ENCODE peak calls at places on chromosomes 11 and 22, in ten cellular contexts. G is pancreas, J is OCI-LY7, E is upper lobe of right lung, T is tibial artery, N is PC-3, O is mammary epithelial cell, L is SK-N-SH, H is A549, K is kidney. D is an unnamed sample. For H3K4me1, the result is how much of the 10 kb centered on the place peaks cover.

GRCh38 chr11:120537996-120538395 is 26.4 kb downstream of the GRIK4 start:
- DNase-seq in T (no peak), J (no peak), L (no peak), N (no peak), K (no peak), E (no peak), O (no peak), G (no peak), H (no peak), D (no peak)

GRCh38 chr11:43419460-43419859 is 60.7 kb downstream of the TTC17 start:
- DNase-seq in K (no peak), L (peak), E (no peak), G (no peak), T (no peak), H (peak), O (peak), N (peak), J (peak), D (no peak)

GRCh38 chr11:111417011-111417765 is 38.1 kb upstream of the POU2AF1 start:
- DNase-seq in N (no peak), L (no peak), H (no peak), O (no peak), E (no peak), K (no peak), T (no peak), G (no peak), J (peak), D (no peak)

GRCh38 chr11:86120807-86121206 is 51.9 kb upstream of the PICALM start:
- DNase-seq in H (no peak), T (no peak), G (no peak), E (no peak), O (no peak), J (no peak), L (no peak), N (no peak), K (no peak), D (no peak)

GRCh38 chr11:26442131-26442530 is 110.2 kb downstream of the ANO3 start:
- DNase-seq in K (no peak), N (peak), E (no peak), L (no peak), H (peak), T (no peak), O (no peak), J (no peak), G (no peak), D (no peak)

GRCh38 chr11:66885469-66886316 is 28.8 kb downstream of the LRFN4 start:
- DNase-seq in J (no peak), T (no peak), E (no peak), L (peak), K (peak), G (no peak), O (no peak), N (no peak), H (peak), D (no peak)

GRCh38 chr11:43557553-43558031 is 122.9 kb upstream of the HSD17B12 start:
- DNase-seq in L (no peak), G (no peak), T (no peak), O (no peak), N (peak), K (no peak), H (no peak), E (no peak), J (no peak), D (no peak)

GRCh38 chr11:112972399-112973115 is 11.3 kb downstream of the NCAM1 start:
- DNase-seq in L (no peak), N (no peak), K (no peak), H (no peak), J (no peak), E (no peak), T (no peak), G (no peak), O (peak), D (no peak)

GRCh38 chr11:8338138-8338537 is 74.5 kb upstream of the LMO1 start:
- DNase-seq in N (peak), H (peak), L (peak), G (peak), E (peak), J (peak), T (no peak), K (no peak), O (no peak), D (no peak)

GRCh38 chr11:6667733-6668374 is 12.2 kb upstream of the DCHS1 start:
- DNase-seq in L (no peak), E (no peak), J (peak), H (peak), G (no peak), O (peak), K (no peak), N (peak), T (no peak), D (no peak)

GRCh38 chr11:71265559-71266092 is 13.2 kb upstream of the SHANK2 start:
- DNase-seq in K (peak), E (peak), O (no peak), T (no peak), G (no peak), L (no peak), N (no peak), H (no peak), J (no peak), D (peak)

GRCh38 chr11:117931971-117932370 is 2.8 kb upstream of the TMPRSS13 start:
- DNase-seq in G (no peak), H (no peak), K (peak), L (no peak), T (peak), N (no peak), E (no peak), O (no peak), J (no peak), D (peak)

GRCh38 chr22:50059185-50059880 is 1.2 kb upstream of the TTLL8 start:
- DNase-seq in E (no peak), T (no peak), H (peak), O (no peak), K (peak), J (peak), N (no peak), G (no peak), L (peak), D (no peak)

GRCh38 chr11:130211781-130212401 is 52.3 kb downstream of the ST14 start:
- DNase-seq in J (no peak), H (no peak), G (no peak), N (no peak), T (peak), L (no peak), K (peak), O (no peak), E (peak), D (peak)

GRCh38 chr22:30610299-30610698 is 3.3 kb downstream of the TCN2 start:
- DNase-seq in G (no peak), J (no peak), L (no peak), H (no peak), K (no peak), N (no peak), O (no peak), E (peak), T (peak), D (no peak)

GRCh38 chr11:61814242-61814957 is 2.4 kb downstream of the FADS1 start:
- DNase-seq in J (no peak), K (no peak), N (peak), G (no peak), T (peak), L (peak), E (no peak), O (peak), H (peak), D (no peak)

GRCh38 chr11:19347911-19348310 is 107.2 kb upstream of the E2F8 start:
- DNase-seq in G (no peak), J (no peak), L (no peak), N (no peak), T (no peak), O (no peak), H (no peak), E (no peak), K (no peak), D (no peak)

GRCh38 chr11:6480299-6480914 is 724 bp downstream of the ARFIP2 start:
- DNase-seq in T (no peak), K (no peak), G (no peak), O (no peak), L (no peak), E (no peak), N (no peak), J (no peak), H (no peak), D (no peak)

GRCh38 chr11:34655335-34656008 is 34.6 kb downstream of the EHF start:
- DNase-seq in J (no peak), N (peak), K (no peak), G (no peak), O (peak), T (no peak), H (peak), L (no peak), E (no peak), D (no peak)

GRCh38 chr11:67020949-67021348 is 2.0 kb upstream of the SYT12 start:
- DNase-seq in L (no peak), O (no peak), T (no peak), J (no peak), K (no peak), N (no peak), H (no peak), E (no peak), G (no peak), D (no peak)

GRCh38 chr11:64745219-64745522 is 1.2 kb upstream of the RASGRP2 start:
- DNase-seq in H (no peak), T (peak), N (no peak), L (peak), K (peak), E (peak), O (no peak), G (no peak), J (peak), D (peak)

GRCh38 chr22:31093956-31094622 is 13.0 kb downstream of the SMTN start:
- DNase-seq in G (peak), T (peak), K (no peak), E (no peak), N (no peak), H (no peak), L (peak), J (no peak), O (no peak), D (no peak)

GRCh38 chr11:134003792-134004405 is 47.1 kb upstream of the IGSF9B start:
- DNase-seq in G (no peak), T (no peak), O (no peak), H (no peak), L (no peak), E (no peak), N (no peak), K (no peak), J (no peak), D (no peak)

GRCh38 chr11:86151188-86152005 is 82.5 kb upstream of the PICALM start:
- DNase-seq in E (no peak), J (no peak), G (no peak), N (peak), H (no peak), L (no peak), K (peak), O (no peak), T (peak), D (no peak)

GRCh38 chr22:40036591-40037225 is 42.0 kb downstream of the FAM83F start:
- DNase-seq in O (no peak), J (peak), N (peak), G (peak), E (peak), L (peak), T (no peak), H (peak), K (no peak), D (peak)

GRCh38 chr11:124899376-124900145 is 1.9 kb upstream of the ROBO4 start:
- DNase-seq in N (peak), T (peak), L (peak), G (no peak), E (no peak), K (no peak), J (no peak), H (no peak), O (peak), D (no peak)
- TF ChIP-seq CTCF in N (peak), T (no peak), L (peak), G (no peak), E (no peak), K (no peak), J (no peak), H (no peak), O (peak), D (no peak)

GRCh38 chr11:45660717-45661416 is 4.6 kb downstream of the CHST1 start:
- DNase-seq in T (no peak), H (no peak), E (peak), O (no peak), N (no peak), G (no peak), K (no peak), L (no peak), J (no peak), D (no peak)

GRCh38 chr11:45659031-45659817 is 6.2 kb downstream of the CHST1 start:
- DNase-seq in O (no peak), K (no peak), H (no peak), J (no peak), N (no peak), T (no peak), G (no peak), E (peak), L (no peak), D (no peak)

GRCh38 chr11:45659818-45660160 is 5.6 kb downstream of the CHST1 start:
- DNase-seq in L (peak), T (peak), N (no peak), G (no peak), H (no peak), O (no peak), J (no peak), E (peak), K (no peak), D (no peak)

GRCh38 chr11:45657496-45658260 is 7.7 kb downstream of the CHST1 start:
- DNase-seq in N (no peak), K (no peak), O (no peak), G (no peak), H (no peak), E (peak), T (no peak), L (no peak), J (no peak), D (peak)

GRCh38 chr11:45658292-45658991 is 7.0 kb downstream of the CHST1 start:
- DNase-seq in K (peak), O (peak), E (peak), T (peak), G (no peak), N (no peak), H (no peak), L (no peak), J (no peak), D (no peak)
- H3K27ac ChIP-seq in K (no peak), O (no peak), E (peak), T (peak), G (no peak), N (no peak), H (no peak), L (no peak), J (no peak), D (no peak)

GRCh38 chr11:65864758-65865471 is 4.7 kb downstream of the MUS81 start:
- DNase-seq in J (no peak), E (peak), G (no peak), O (no peak), H (no peak), N (no peak), L (no peak), T (no peak), K (peak), D (no peak)
- H3K4me1 ChIP-seq in J (under half), E (under half), G (under half), O (under half), H (under half), N (under half), L (under half), T (under half), K (under half), D (under half)

GRCh38 chr22:35683560-35683959 is 34.1 kb upstream of the APOL5 start:
- DNase-seq in E (no peak), G (no peak), O (no peak), L (no peak), K (no peak), J (no peak), N (no peak), T (no peak), H (no peak), D (no peak)
- TF ChIP-seq CTCF in E (no peak), G (no peak), O (no peak), L (no peak), K (no peak), J (no peak), N (no peak), T (no peak), H (no peak), D (no peak)

DNA sequence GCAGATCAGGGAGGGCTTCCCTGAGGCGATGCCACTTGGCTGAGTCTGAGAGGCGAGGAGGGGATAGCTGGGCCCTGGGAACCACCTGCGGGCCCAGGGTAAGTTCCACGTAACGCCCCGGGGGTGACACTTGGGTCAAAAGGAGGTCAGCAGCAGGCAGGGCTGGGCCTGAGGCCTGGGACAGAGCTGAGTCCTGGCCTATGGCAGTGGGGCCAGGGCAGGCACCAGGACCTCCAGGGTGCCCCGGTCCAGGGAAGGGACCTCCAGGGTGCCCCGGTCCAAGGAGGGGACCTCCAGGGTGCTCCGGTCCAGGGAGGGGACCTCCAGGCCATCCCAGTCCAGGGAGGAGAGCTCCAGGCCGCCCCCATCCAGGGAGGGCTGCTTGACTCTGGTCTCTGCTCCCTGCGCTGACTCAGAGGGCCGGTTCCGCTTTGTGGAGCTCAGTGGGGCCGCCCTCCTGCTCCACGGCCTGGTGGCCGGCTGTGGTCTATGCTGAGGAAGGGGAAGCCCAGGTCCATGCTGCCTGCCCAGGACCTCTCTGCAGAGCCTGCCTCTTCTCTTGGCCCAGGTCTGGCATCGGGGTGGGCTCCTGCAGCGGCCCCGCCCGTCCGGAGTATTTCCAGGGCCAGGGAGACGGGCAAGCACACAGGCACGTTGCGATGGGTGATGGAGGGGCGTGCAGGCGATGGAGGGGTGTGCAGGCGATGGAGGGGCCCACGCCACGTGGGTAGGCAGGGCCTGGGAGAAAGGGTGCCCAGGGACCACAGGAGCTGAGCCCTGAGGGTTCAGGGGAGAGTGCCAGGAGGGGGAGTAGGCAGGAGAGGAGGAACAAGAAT is 19.5 kb upstream of the WNT7B start:
- DNase-seq in L (no peak), E (peak), H (no peak), K (peak), J (no peak), T (peak), O (no peak), N (no peak), G (peak), D (no peak)
- H3K27ac ChIP-seq in L (peak), E (peak), H (no peak), K (peak), J (no peak), T (peak), O (no peak), N (no peak), G (peak), D (peak)

GRCh38 chr11:12811861-12812260 is 137.6 kb downstream of the TEAD1 start:
- DNase-seq in L (no peak), E (no peak), N (no peak), G (no peak), T (no peak), K (no peak), H (no peak), J (peak), O (no peak), D (no peak)
- H3K4me1 ChIP-seq in L (half or more), E (under half), N (under half), G (under half), T (under half), K (under half), H (half or more), J (under half), O (half or more), D (under half)

DNA sequence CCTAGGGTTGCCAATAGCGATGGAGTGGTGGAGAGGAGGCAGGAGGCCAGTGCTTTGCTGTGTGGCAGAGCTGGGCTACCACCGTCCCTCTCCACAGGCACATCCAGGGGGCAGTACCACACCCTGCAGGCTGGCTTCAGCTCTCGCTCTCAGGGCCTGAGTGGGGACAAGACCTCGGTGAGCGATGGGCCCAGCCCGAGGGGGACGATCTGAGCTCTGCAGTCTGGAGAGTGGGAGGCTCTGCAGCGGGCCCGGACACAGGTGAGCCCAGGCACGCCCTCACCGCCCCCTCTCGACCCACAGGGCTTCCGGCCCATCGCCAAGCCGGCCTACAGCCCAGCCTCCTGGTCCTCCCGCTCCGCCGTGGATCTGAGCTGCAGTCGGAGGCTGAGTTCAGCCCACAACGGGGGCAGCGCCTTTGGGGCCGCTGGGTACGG is 2.5 kb downstream of the PKP3 start:
- DNase-seq in T (no peak), O (no peak), E (no peak), H (peak), L (peak), G (peak), J (no peak), K (no peak), N (no peak), D (no peak)
- TF ChIP-seq CTCF in T (no peak), O (peak), E (no peak), H (no peak), L (peak), G (no peak), J (no peak), K (peak), N (peak), D (no peak)

GRCh38 chr11:116825434-116825833 is 2.3 kb upstream of the APOA4 start:
- DNase-seq in L (no peak), E (no peak), O (no peak), J (no peak), K (no peak), H (no peak), N (no peak), T (no peak), G (no peak), D (no peak)

GRCh38 chr11:116828632-116829524 is 829 bp upstream of the APOC3 start:
- DNase-seq in K (no peak), N (no peak), G (no peak), L (peak), H (no peak), J (no peak), T (no peak), O (no peak), E (no peak), D (no peak)

GRCh38 chr11:116825854-116826750 is 3.0 kb upstream of the APOA4 start:
- DNase-seq in O (no peak), K (no peak), E (no peak), N (no peak), H (no peak), G (no peak), T (no peak), L (no peak), J (no peak), D (no peak)

GRCh38 chr11:116826751-116827431 is 2.8 kb upstream of the APOC3 start:
- DNase-seq in K (no peak), H (no peak), L (no peak), N (no peak), J (no peak), O (no peak), G (no peak), T (no peak), E (no peak), D (no peak)

GRCh38 chr11:116827461-116827860 is 2.2 kb upstream of the APOC3 start:
- DNase-seq in H (no peak), G (no peak), J (no peak), O (no peak), T (no peak), L (no peak), E (peak), K (no peak), N (no peak), D (no peak)
- H3K27ac ChIP-seq in H (no peak), G (no peak), J (no peak), O (no peak), T (no peak), L (no peak), E (no peak), K (no peak), N (no peak), D (no peak)